ENCODE peak calls at places on chromosomes 13 and 19, in four cellular contexts. I, G, U and T are unnamed samples.
A peak's percentile ranks its signal among the peaks of the same experiment; 100 is the strongest.

GRCh38 chr13:44313674-44314073 is 60.0 kb upstream of the SERP2 start:
- DNase-seq in I (no peak), G (no peak), U (no peak), T (no peak)

GRCh38 chr13:95193509-95194230 is 107.6 kb downstream of the ABCC4 start:
- DNase-seq in I (no peak), G (peak; percentile 8), U (no peak), T (no peak)

GRCh38 chr19:28201462-28201943 is 1011.4 kb downstream of the UQCRFS1 start:
- DNase-seq in I (no peak), G (no peak), U (no peak), T (no peak)

GRCh38 chr19:10780368-10780767 is 55.6 kb downstream of the TMED1 start:
- DNase-seq in I (no peak), G (no peak), U (no peak), T (no peak)

GRCh38 chr13:48344264-48344663 is 40.7 kb downstream of the RB1 start:
- DNase-seq in I (no peak), G (no peak), U (no peak), T (no peak)

GRCh38 chr13:23681253-23681652 is 111.0 kb downstream of the TNFRSF19 start:
- DNase-seq in I (no peak), G (no peak), U (no peak), T (no peak)

GRCh38 chr13:34578471-34578870 is 363.6 kb upstream of the NBEA start:
- DNase-seq in I (no peak), G (no peak), U (no peak), T (no peak)

GRCh38 chr19:37654525-37654832 is 786 bp downstream of the ZFP30 start:
- DNase-seq in I (no peak), G (no peak), U (no peak), T (peak; percentile 16)

GRCh38 chr19:44808463-44809371 is at the start of gene BCAM:
- DNase-seq in I (no peak), G (peak; percentile 65), U (peak; percentile 87), T (no peak)

GRCh38 chr13:105979131-105979530 is 556.3 kb downstream of the EFNB2 start:
- DNase-seq in I (no peak), G (no peak), U (no peak), T (no peak)

GRCh38 chr13:53885997-53886396 is 857.4 kb downstream of the OLFM4 start:
- DNase-seq in I (no peak), G (no peak), U (no peak), T (no peak)

GRCh38 chr13:20272571-20273171 is 40.6 kb upstream of the GJB6 start:
- DNase-seq in I (no peak), G (no peak), U (no peak), T (no peak)

GRCh38 chr13:67148219-67148583 is 81.9 kb downstream of the PCDH9 start:
- DNase-seq in I (no peak), G (no peak), U (no peak), T (no peak)

GRCh38 chr19:57302727-57303401 is 17.4 kb upstream of the ZNF543 start:
- DNase-seq in I (no peak), G (no peak), U (no peak), T (no peak)

GRCh38 chr19:1104452-1105216 is 840 bp downstream of the GPX4 start:
- DNase-seq in I (no peak), G (peak; percentile 72), U (peak; percentile 86), T (no peak)

GRCh38 chr19:48501446-48501960 is 10.1 kb downstream of the LMTK3 start:
- DNase-seq in I (peak; percentile 43), G (peak; percentile 84), U (peak; percentile 90), T (peak; percentile 90)

GRCh38 chr19:38648789-38649304 is 1.4 kb downstream of the ACTN4 start:
- DNase-seq in I (no peak), G (no peak), U (no peak), T (no peak)

GRCh38 chr19:49581007-49581508 is at the start of gene PRRG2:
- DNase-seq in I (no peak), G (no peak), U (peak; percentile 72), T (no peak)

GRCh38 chr19:1554968-1555801 is 12.9 kb downstream of the MEX3D start:
- DNase-seq in I (no peak), G (no peak), U (no peak), T (no peak)

GRCh38 chr13:91313103-91313502 is 34.4 kb upstream of the MIR17HG start:
- DNase-seq in I (no peak), G (peak; percentile 22), U (no peak), T (no peak)

GRCh38 chr13:22487932-22488331 is 692.8 kb upstream of the SGCG start:
- DNase-seq in I (no peak), G (no peak), U (no peak), T (no peak)

DNA sequence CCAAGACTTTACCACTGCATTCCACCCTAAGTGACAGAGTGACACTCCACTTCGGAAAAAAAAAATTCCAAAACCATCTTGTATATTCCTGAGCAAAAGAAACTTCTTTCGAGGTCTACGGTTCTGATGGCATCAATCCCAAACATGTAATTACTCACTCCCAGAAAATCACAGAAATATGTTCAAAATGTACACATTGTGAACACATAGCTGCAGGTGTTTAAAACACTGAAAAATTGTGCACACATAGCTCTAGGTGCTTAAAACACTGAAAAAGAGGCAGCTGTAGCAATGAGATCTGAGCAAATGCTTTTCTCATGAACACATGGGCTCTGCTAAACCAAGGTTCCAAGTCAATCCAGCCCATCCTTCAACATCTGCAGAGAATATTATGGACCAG is 14.0 kb upstream of the ZNF468 start:
- DNase-seq in I (no peak), G (no peak), U (no peak), T (no peak)
- TF ChIP-seq SUZ12 in I (no peak), G (no peak), U (no peak), T (no peak)

GRCh38 chr13:99087954-99088491 is 110.2 kb upstream of the DOCK9 start:
- DNase-seq in I (no peak), G (no peak), U (no peak), T (no peak)
- TF ChIP-seq SUZ12 in I (no peak), G (no peak), U (no peak), T (no peak)

GRCh38 chr19:29715695-29716581 is 877 bp upstream of the C19orf12 start:
- DNase-seq in I (no peak), G (peak; percentile 38), U (no peak), T (no peak)

GRCh38 chr19:29717051-29717450 is 2.0 kb upstream of the C19orf12 start:
- DNase-seq in I (no peak), G (no peak), U (no peak), T (no peak)

GRCh38 chr19:29714953-29715694 is at the start of gene C19orf12:
- DNase-seq in I (no peak), G (peak; percentile 18), U (peak; percentile 77), T (no peak)

GRCh38 chr19:29712744-29713516 is 2.1 kb downstream of the C19orf12 start:
- DNase-seq in I (no peak), G (no peak), U (no peak), T (no peak)

DNA sequence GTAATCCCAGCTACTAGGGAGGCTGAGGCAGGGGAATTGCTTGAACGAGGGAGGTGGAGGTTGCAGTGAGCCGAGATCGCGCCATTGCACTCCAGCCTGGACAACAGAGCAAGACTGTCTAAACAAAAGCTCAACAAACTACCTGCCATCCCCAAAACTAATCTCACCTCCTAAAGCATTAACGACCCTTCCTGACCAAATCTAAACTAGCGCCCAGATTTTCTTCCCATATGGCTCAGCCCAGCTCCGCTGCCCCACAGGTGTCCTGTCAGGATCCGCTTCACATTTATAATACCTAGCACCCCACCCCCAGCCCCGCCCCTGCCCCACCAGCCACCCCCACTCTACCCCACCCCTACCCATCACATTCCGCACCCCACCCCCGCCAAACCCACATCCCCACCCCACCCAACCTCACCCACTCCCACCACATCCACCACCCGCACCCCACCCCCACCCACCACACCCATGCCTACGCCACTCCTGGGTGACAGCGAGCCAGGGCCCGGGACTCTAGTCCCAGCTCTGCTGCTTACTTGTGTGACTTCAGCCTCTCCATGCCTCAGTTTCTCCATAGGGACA is 599 bp downstream of the C19orf12 start:
- DNase-seq in I (no peak), G (no peak), U (no peak), T (no peak)
- TF ChIP-seq SUZ12 in I (no peak), G (no peak), U (no peak), T (no peak)

GRCh38 chr13:99898421-99898820 is 73.1 kb downstream of the ZIC5 start:
- DNase-seq in I (no peak), G (no peak), U (no peak), T (no peak)
- TF ChIP-seq SUZ12 in I (no peak), G (no peak), U (no peak), T (no peak)

DNA sequence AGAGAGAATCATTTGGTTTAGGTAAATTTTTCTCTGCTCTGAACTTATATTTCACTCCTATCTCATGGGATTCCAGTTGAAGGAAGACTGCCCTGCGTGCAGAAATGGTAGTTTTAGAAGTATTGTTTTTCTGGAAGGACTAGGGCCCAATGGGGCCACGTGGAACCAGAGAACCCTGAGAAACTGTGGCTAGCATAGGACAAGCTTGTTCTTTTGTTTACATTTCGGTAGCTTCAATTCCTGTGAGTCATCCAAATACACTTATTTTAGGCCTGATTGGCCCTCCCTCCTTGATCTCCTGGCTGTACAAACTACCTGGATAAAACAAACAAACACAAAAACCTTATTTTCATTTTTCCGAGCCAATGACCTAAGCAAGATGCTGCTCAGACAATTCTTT is 124.0 kb downstream of the ITGBL1 start:
- DNase-seq in I (no peak), G (peak; percentile 46), U (no peak), T (no peak)
- TF ChIP-seq SUZ12 in I (no peak), G (no peak), U (no peak), T (no peak)

GRCh38 chr19:7916137-7916907 is 1.7 kb downstream of the TGFBR3L start:
- DNase-seq in I (no peak), G (no peak), U (peak; percentile 80), T (no peak)
- TF ChIP-seq SUZ12 in I (no peak), G (no peak), U (no peak), T (no peak)

GRCh38 chr13:73063166-73063565 is 4.4 kb downstream of the KLF5 start:
- DNase-seq in I (no peak), G (no peak), U (no peak), T (no peak)

GRCh38 chr13:73064991-73065390 is 6.2 kb downstream of the KLF5 start:
- DNase-seq in I (no peak), G (no peak), U (no peak), T (no peak)

GRCh38 chr13:73069206-73069815 is 10.5 kb downstream of the KLF5 start:
- DNase-seq in I (no peak), G (no peak), U (no peak), T (no peak)

GRCh38 chr13:73062368-73062767 is 3.6 kb downstream of the KLF5 start:
- DNase-seq in I (no peak), G (no peak), U (no peak), T (no peak)

GRCh38 chr13:73065665-73066350 is 7.0 kb downstream of the KLF5 start:
- DNase-seq in I (no peak), G (no peak), U (no peak), T (no peak)
- TF ChIP-seq SUZ12 in I (no peak), G (no peak), U (no peak), T (no peak)

DNA sequence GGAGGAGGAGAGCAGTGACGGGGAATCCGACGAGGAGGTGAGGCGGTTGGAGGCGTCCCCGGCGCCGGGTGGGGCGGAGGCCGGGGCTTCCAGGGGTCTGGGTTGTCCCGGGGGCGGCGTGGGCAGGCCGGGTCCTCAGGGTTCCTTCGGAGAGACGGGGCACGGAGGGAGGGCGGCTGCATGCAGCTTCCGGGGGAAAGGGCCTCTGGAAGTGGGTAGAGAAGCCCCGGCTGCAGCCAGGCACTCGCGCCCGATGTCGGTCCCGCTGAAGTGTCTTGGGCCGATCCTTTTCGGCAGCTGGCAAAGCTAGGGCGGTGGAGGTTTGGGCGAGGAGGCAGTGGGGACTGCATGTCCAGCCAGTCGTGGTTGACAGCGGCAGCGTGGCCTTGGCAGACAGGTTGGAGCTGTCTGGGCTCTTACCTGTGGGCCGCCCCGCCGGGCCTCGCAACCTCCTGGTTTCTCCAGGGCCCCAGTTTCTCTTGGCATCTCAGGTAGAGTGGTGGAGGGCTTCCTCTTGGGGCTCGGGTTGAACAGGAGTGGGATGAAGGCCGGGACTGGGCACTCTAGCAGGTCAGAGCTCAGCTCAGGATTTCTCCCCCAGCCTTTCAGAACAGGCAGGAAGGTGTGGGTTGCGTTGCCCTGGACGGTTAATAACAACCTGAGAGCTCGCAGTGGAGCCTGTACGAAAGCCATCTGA is 690 bp downstream of the KMT2B start:
- DNase-seq in I (no peak), G (no peak), U (peak; percentile 62), T (no peak)
- TF ChIP-seq SUZ12 in I (no peak), G (no peak), U (no peak), T (no peak)